ENCODE peak calls at places on chromosomes 5 and 9, in four cellular contexts. One of them, this sample, is unnamed.

GRCh38 chr5:57082441-57083067 is 91.3 kb upstream of the GPBP1 start:
- DNase-seq in prostate gland: no peak
- DNase-seq in esophagus squamous epithelium: no peak
- DNase-seq in neuronal stem cell: no peak
- DNase-seq in this sample: peak

GRCh38 chr9:36166150-36166927 is 2.8 kb upstream of the CCIN start:
- DNase-seq in prostate gland: peak
- DNase-seq in esophagus squamous epithelium: no peak
- DNase-seq in neuronal stem cell: peak
- DNase-seq in this sample: peak

GRCh38 chr5:74648835-74649286 is 8.3 kb upstream of the ENC1 start:
- DNase-seq in prostate gland: peak
- DNase-seq in esophagus squamous epithelium: no peak
- DNase-seq in neuronal stem cell: peak
- DNase-seq in this sample: peak

GRCh38 chr9:121742923-121743322 is 91.5 kb downstream of the DAB2IP start:
- DNase-seq in prostate gland: no peak
- DNase-seq in esophagus squamous epithelium: no peak
- DNase-seq in neuronal stem cell: no peak
- DNase-seq in this sample: no peak

GRCh38 chr9:117622347-117622746 is 81.9 kb upstream of the TLR4 start:
- DNase-seq in prostate gland: no peak
- DNase-seq in esophagus squamous epithelium: no peak
- DNase-seq in neuronal stem cell: no peak
- DNase-seq in this sample: no peak

GRCh38 chr9:114034663-114035062 is 43.4 kb downstream of the AMBP start:
- DNase-seq in prostate gland: no peak
- DNase-seq in esophagus squamous epithelium: no peak
- DNase-seq in neuronal stem cell: no peak
- DNase-seq in this sample: no peak

GRCh38 chr5:178866946-178867345 is 7.2 kb downstream of the ZNF354B start:
- DNase-seq in prostate gland: no peak
- DNase-seq in esophagus squamous epithelium: no peak
- DNase-seq in neuronal stem cell: no peak
- DNase-seq in this sample: no peak

GRCh38 chr9:135244751-135245221 is 157.3 kb downstream of the OLFM1 start:
- DNase-seq in prostate gland: peak
- DNase-seq in esophagus squamous epithelium: no peak
- DNase-seq in neuronal stem cell: no peak
- DNase-seq in this sample: no peak

GRCh38 chr9:89536618-89537017 is 38.7 kb upstream of the SEMA4D start:
- DNase-seq in prostate gland: no peak
- DNase-seq in esophagus squamous epithelium: no peak
- DNase-seq in neuronal stem cell: no peak
- DNase-seq in this sample: no peak

GRCh38 chr9:93697352-93698139 is 121.2 kb downstream of the PHF2 start:
- DNase-seq in prostate gland: no peak
- DNase-seq in esophagus squamous epithelium: no peak
- DNase-seq in neuronal stem cell: no peak
- DNase-seq in this sample: no peak

GRCh38 chr9:27198175-27198574 is 89.2 kb downstream of the TEK start:
- DNase-seq in prostate gland: no peak
- DNase-seq in esophagus squamous epithelium: no peak
- DNase-seq in neuronal stem cell: no peak
- DNase-seq in this sample: peak

GRCh38 chr9:72305102-72305546 is 59.9 kb downstream of the ZFAND5 start:
- DNase-seq in prostate gland: peak
- DNase-seq in esophagus squamous epithelium: peak
- DNase-seq in neuronal stem cell: peak
- DNase-seq in this sample: peak

GRCh38 chr5:109250533-109251329 is 159.0 kb downstream of the PJA2 start:
- DNase-seq in prostate gland: no peak
- DNase-seq in esophagus squamous epithelium: no peak
- DNase-seq in neuronal stem cell: no peak
- DNase-seq in this sample: no peak

GRCh38 chr9:131520448-131520847 is 10.6 kb downstream of the UCK1 start:
- DNase-seq in prostate gland: no peak
- DNase-seq in esophagus squamous epithelium: no peak
- DNase-seq in neuronal stem cell: no peak
- DNase-seq in this sample: no peak

GRCh38 chr5:165334186-165334585 is 1828.8 kb downstream of the MAT2B start:
- DNase-seq in prostate gland: no peak
- DNase-seq in esophagus squamous epithelium: no peak
- DNase-seq in neuronal stem cell: no peak
- DNase-seq in this sample: no peak

GRCh38 chr5:128537999-128538248 is at the start of gene FBN2:
- DNase-seq in prostate gland: no peak
- DNase-seq in esophagus squamous epithelium: no peak
- DNase-seq in neuronal stem cell: no peak
- DNase-seq in this sample: no peak
- H3K4me3 ChIP-seq in prostate gland: peak
- H3K4me3 ChIP-seq in esophagus squamous epithelium: peak
- H3K4me3 ChIP-seq in neuronal stem cell: peak
- H3K4me3 ChIP-seq in this sample: peak

DNA sequence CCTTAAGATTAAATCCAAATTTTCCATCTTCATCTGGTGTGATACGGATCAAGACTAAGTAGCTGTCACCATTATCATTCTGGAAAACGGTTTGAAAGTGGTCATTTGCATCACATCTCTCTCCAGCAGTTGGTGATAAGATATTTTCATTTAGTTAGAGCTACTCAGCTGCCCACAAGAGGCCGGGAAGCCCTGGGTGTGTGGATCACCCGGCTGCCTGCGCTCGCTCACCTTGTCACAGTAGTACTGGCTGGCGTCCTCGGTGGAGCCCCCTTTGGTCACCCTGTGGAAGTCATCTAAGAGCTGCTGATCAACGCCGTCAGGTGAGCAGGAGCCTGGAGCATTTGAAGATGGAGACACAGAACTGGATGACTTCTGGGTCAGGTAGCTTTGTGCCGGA is 88.1 kb downstream of the PTPN3 start:
- DNase-seq in prostate gland: no peak
- DNase-seq in esophagus squamous epithelium: no peak
- DNase-seq in neuronal stem cell: no peak
- DNase-seq in this sample: no peak
- H3K4me3 ChIP-seq in prostate gland: no peak
- H3K4me3 ChIP-seq in esophagus squamous epithelium: no peak
- H3K4me3 ChIP-seq in neuronal stem cell: no peak
- H3K4me3 ChIP-seq in this sample: no peak

GRCh38 chr5:82975812-82976211 is 101.4 kb downstream of the TMEM167A start:
- DNase-seq in prostate gland: no peak
- DNase-seq in esophagus squamous epithelium: no peak
- DNase-seq in neuronal stem cell: no peak
- DNase-seq in this sample: no peak
- H3K4me3 ChIP-seq in prostate gland: no peak
- H3K4me3 ChIP-seq in esophagus squamous epithelium: no peak
- H3K4me3 ChIP-seq in neuronal stem cell: no peak
- H3K4me3 ChIP-seq in this sample: no peak

DNA sequence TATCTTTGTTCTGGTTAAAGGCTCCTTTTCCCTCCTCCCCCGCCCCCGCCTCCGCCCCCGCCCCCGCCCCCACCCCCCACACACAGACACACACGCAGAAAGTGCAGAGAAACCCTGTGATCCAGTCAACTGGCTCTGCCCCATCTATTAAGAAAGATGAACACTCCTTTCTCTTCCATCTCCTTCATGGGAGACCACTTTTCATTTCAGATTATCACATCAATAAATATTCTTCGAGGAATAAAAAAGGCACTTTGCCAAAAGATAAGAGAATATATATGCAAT is 127.0 kb downstream of the TMEM161B start:
- DNase-seq in prostate gland: no peak
- DNase-seq in esophagus squamous epithelium: no peak
- DNase-seq in neuronal stem cell: no peak
- DNase-seq in this sample: no peak
- H3K4me3 ChIP-seq in prostate gland: peak
- H3K4me3 ChIP-seq in esophagus squamous epithelium: no peak
- H3K4me3 ChIP-seq in neuronal stem cell: no peak
- H3K4me3 ChIP-seq in this sample: peak

GRCh38 chr5:140630296-140630695 is 2.7 kb downstream of the CD14 start:
- DNase-seq in prostate gland: no peak
- DNase-seq in esophagus squamous epithelium: no peak
- DNase-seq in neuronal stem cell: no peak
- DNase-seq in this sample: no peak

GRCh38 chr5:140633081-140633471 is at the start of gene CD14:
- DNase-seq in prostate gland: no peak
- DNase-seq in esophagus squamous epithelium: no peak
- DNase-seq in neuronal stem cell: no peak
- DNase-seq in this sample: peak

GRCh38 chr5:140631063-140631462 is 1.9 kb downstream of the CD14 start:
- DNase-seq in prostate gland: no peak
- DNase-seq in esophagus squamous epithelium: no peak
- DNase-seq in neuronal stem cell: no peak
- DNase-seq in this sample: no peak

GRCh38 chr5:140632366-140633080 is 452 bp downstream of the CD14 start:
- DNase-seq in prostate gland: peak
- DNase-seq in esophagus squamous epithelium: no peak
- DNase-seq in neuronal stem cell: no peak
- DNase-seq in this sample: peak

DNA sequence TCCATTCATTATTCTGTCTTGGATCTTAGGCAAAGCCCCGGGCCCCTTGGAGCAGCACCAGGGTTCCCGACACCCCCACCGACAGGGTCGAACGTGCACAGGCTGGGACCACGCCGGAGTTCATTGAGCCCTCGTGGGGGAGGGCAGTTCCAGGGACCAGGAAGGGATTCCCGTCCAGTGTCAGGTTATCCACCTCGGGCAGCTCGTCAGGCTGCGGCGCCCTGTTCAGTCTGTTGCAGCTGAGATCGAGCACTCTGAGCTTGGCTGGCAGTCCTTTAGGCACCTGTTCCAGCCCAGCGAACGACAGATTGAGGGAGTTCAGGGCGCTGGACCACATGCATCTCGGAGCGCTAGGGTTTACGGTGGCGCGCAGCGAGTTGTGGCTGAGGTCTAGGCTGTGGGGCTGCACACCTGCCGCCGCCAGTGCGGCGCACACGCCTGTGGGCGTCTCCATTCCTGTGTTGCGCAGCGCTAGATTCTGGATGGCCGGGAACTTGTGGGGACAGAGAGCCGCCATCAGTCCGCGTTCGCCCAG is 1.1 kb downstream of the CD14 start:
- DNase-seq in prostate gland: no peak
- DNase-seq in esophagus squamous epithelium: no peak
- DNase-seq in neuronal stem cell: no peak
- DNase-seq in this sample: no peak
- H3K4me3 ChIP-seq in prostate gland: peak
- H3K4me3 ChIP-seq in esophagus squamous epithelium: peak
- H3K4me3 ChIP-seq in neuronal stem cell: no peak
- H3K4me3 ChIP-seq in this sample: peak

This sample was measured in cardiac fibroblast.